ENCODE peak calls at places on chromosomes 2 and 18, in six cellular contexts. N, F, Z, B, O and I are unnamed samples.

GRCh38 chr2:235088608-235089020 is 136.8 kb downstream of the SH3BP4 start:
- DNase-seq in F (no peak), Z (no peak), B (no peak), N (no peak), O (no peak), I (no peak)

GRCh38 chr2:76958749-76959148 is 563.4 kb downstream of the LRRTM4 start:
- DNase-seq in O (peak; percentile 8), B (no peak), N (no peak), Z (no peak), F (peak; percentile 59), I (no peak)

GRCh38 chr2:145751634-145752033 is 1231.7 kb upstream of the ZEB2 start:
- DNase-seq in F (peak; percentile 98), N (peak; percentile 82), O (no peak), B (no peak), Z (no peak), I (no peak)

GRCh38 chr18:29892960-29893558 is 1149.5 kb downstream of the DSC3 start:
- DNase-seq in B (no peak), N (no peak), Z (no peak), O (no peak), F (peak; percentile 60), I (no peak)

GRCh38 chr2:229775614-229776313 is 61.4 kb upstream of the DNER start:
- DNase-seq in N (peak; percentile 20), Z (no peak), O (no peak), F (no peak), B (no peak), I (no peak)

GRCh38 chr18:51083398-51083797 is 53.4 kb downstream of the SMAD4 start:
- DNase-seq in B (no peak), N (no peak), Z (no peak), F (no peak), O (no peak), I (no peak)

GRCh38 chr2:111178730-111179405 is 58.2 kb downstream of the BCL2L11 start:
- DNase-seq in O (no peak), F (no peak), N (peak; percentile 37), B (no peak), Z (no peak), I (no peak)

GRCh38 chr2:95077893-95078603 is 43.6 kb downstream of the MRPS5 start:
- DNase-seq in B (no peak), O (no peak), Z (no peak), N (no peak), F (no peak), I (no peak)

GRCh38 chr2:122168799-122169198 is 413.3 kb downstream of the TSN start:
- DNase-seq in F (no peak), N (no peak), Z (no peak), O (no peak), B (no peak), I (no peak)

GRCh38 chr2:152657042-152657441 is 60.2 kb downstream of the PRPF40A start:
- DNase-seq in N (no peak), O (peak; percentile 13), Z (no peak), B (no peak), F (no peak), I (no peak)

GRCh38 chr18:42752921-42753320 is 362.6 kb downstream of the RIT2 start:
- DNase-seq in B (no peak), N (no peak), Z (no peak), O (no peak), F (no peak), I (no peak)

GRCh38 chr18:44792456-44793080 is 111.9 kb downstream of the SETBP1 start:
- DNase-seq in F (no peak), N (peak; percentile 7), Z (no peak), B (no peak), O (no peak), I (no peak)

GRCh38 chr2:192146069-192147006 is 48.4 kb downstream of the TMEFF2 start:
- DNase-seq in N (peak; percentile 73), Z (no peak), O (peak; percentile 55), F (no peak), B (no peak), I (no peak)

GRCh38 chr18:62328775-62329525 is 3.8 kb downstream of the TNFRSF11A start:
- DNase-seq in F (no peak), B (no peak), N (no peak), Z (no peak), O (no peak), I (no peak)

GRCh38 chr2:135963841-135964240 is 21.6 kb downstream of the DARS1 start:
- DNase-seq in O (peak; percentile 83), F (no peak), N (peak; percentile 50), Z (no peak), B (no peak), I (no peak)

GRCh38 chr2:222882484-222882928 is 21.7 kb downstream of the ACSL3 start:
- DNase-seq in F (no peak), Z (no peak), O (no peak), N (no peak), B (no peak), I (no peak)

GRCh38 chr18:12281861-12282260 is 26.2 kb upstream of the TUBB6 start:
- DNase-seq in B (no peak), O (no peak), F (no peak), N (peak; percentile 51), Z (no peak), I (no peak)

GRCh38 chr2:72581560-72582181 is 244.2 kb downstream of the EXOC6B start:
- DNase-seq in Z (no peak), O (no peak), F (no peak), N (no peak), B (no peak), I (no peak)

GRCh38 chr2:1874101-1874865 is 130.0 kb upstream of the PXDN start:
- DNase-seq in B (no peak), N (no peak), Z (no peak), F (no peak), O (no peak), I (no peak)

GRCh38 chr2:38824906-38825305 is 46.9 kb downstream of the GEMIN6 start:
- DNase-seq in B (no peak), N (no peak), F (no peak), O (no peak), Z (no peak), I (no peak)

GRCh38 chr18:923144-923543 is 18.5 kb downstream of the ADCYAP1 start:
- DNase-seq in Z (no peak), B (no peak), N (no peak), O (no peak), F (no peak), I (no peak)

GRCh38 chr2:98084151-98084868 is 2.7 kb upstream of the VWA3B start:
- DNase-seq in F (no peak), Z (no peak), B (no peak), N (no peak), O (no peak), I (no peak)

GRCh38 chr18:23493654-23494053 is 9.7 kb upstream of the RMC1 start:
- DNase-seq in N (no peak), O (no peak), F (no peak), Z (no peak), B (no peak), I (no peak)

GRCh38 chr2:109475531-109476210 is 138.1 kb downstream of the SEPTIN10 start:
- DNase-seq in N (peak; percentile 72), B (no peak), F (peak; percentile 31), Z (no peak), O (peak; percentile 32), I (no peak)

GRCh38 chr2:182650704-182651103 is 65.4 kb upstream of the DNAJC10 start:
- DNase-seq in F (peak; percentile 92), N (peak; percentile 59), B (no peak), O (peak; percentile 33), Z (no peak), I (no peak)

GRCh38 chr2:156332452-156333273 is at the start of gene NR4A2:
- DNase-seq in O (peak; percentile 88), N (peak; percentile 79), B (peak; percentile 22), F (peak; percentile 85), Z (peak; percentile 75), I (peak; percentile 93)

GRCh38 chr2:37324786-37325624 is at the start of gene PRKD3:
- DNase-seq in Z (peak; percentile 63), B (peak; percentile 15), F (peak; percentile 55), O (peak; percentile 62), N (peak; percentile 75), I (no peak)

GRCh38 chr2:172599917-172600316 is 44.0 kb downstream of the PDK1 start:
- DNase-seq in N (no peak), F (no peak), Z (no peak), O (no peak), B (no peak), I (no peak)

GRCh38 chr2:77629529-77629928 is 107.4 kb upstream of the LRRTM4 start:
- DNase-seq in N (no peak), F (peak; percentile 9), Z (no peak), B (no peak), O (no peak), I (no peak)

GRCh38 chr18:65522907-65523306 is 227.9 kb upstream of the CDH7 start:
- DNase-seq in Z (no peak), B (no peak), F (no peak), O (no peak), N (no peak), I (no peak)

GRCh38 chr2:138565251-138565598 is 63.7 kb downstream of the SPOPL start:
- DNase-seq in O (no peak), N (no peak), Z (no peak), B (no peak), F (no peak), I (no peak)

GRCh38 chr2:127465258-127465657 is 47.0 kb downstream of the PROC start:
- DNase-seq in O (no peak), Z (no peak), F (no peak), B (no peak), N (no peak), I (no peak)

GRCh38 chr2:201266629-201267028 is 6.3 kb downstream of the CASP8 start:
- DNase-seq in N (no peak), F (no peak), Z (no peak), O (no peak), B (no peak), I (no peak)

GRCh38 chr2:108612153-108612513 is 77.9 kb downstream of the LIMS1 start:
- DNase-seq in Z (no peak), B (no peak), F (no peak), N (peak; percentile 29), O (no peak), I (no peak)